ENCODE peak calls at places on chromosomes 12 and 14, in nine cellular contexts. B is neural crest cell; U is naive thymus-derived CD8-positive, alpha-beta T cell; N is H7; Z is H4; X is MCF 10A; L is iPS-NIHi11; M is GM03348; A is astrocyte of the hippocampus. W is an unnamed sample.
A peak's percentile ranks its signal among the peaks of the same experiment; 100 is the strongest.

GRCh38 chr12:51622564-51622963 is 31.5 kb downstream of the SCN8A start:
- DNase-seq in B (no peak), U (no peak), N (no peak), Z (no peak), X (peak; percentile 24), L (no peak), M (peak; percentile 57), A (peak; percentile 68), W (no peak)

GRCh38 chr12:44804068-44804467 is 72.0 kb downstream of the NELL2 start:
- DNase-seq in B (no peak), U (no peak), N (no peak), Z (no peak), X (no peak), L (no peak), M (no peak), A (no peak), W (no peak)

GRCh38 chr14:91326514-91326832 is 82.0 kb upstream of the GPR68 start:
- DNase-seq in B (no peak), U (no peak), N (no peak), Z (no peak), X (no peak), L (no peak), M (no peak), A (no peak), W (no peak)

GRCh38 chr12:120760349-120761245 is 35.0 kb downstream of the ACADS start:
- DNase-seq in B (no peak), U (no peak), N (no peak), Z (no peak), X (no peak), L (no peak), M (no peak), A (no peak), W (no peak)

GRCh38 chr12:94289551-94290312 is 141.4 kb downstream of the PLXNC1 start:
- DNase-seq in B (no peak), U (no peak), N (no peak), Z (no peak), X (peak; percentile 17), L (no peak), M (peak; percentile 75), A (peak; percentile 47), W (no peak)

GRCh38 chr14:72594099-72594901 is 299.6 kb downstream of the DPF3 start:
- DNase-seq in B (no peak), U (no peak), N (no peak), Z (no peak), X (no peak), L (no peak), M (no peak), A (no peak), W (no peak)

GRCh38 chr12:55974308-55974724 is 438 bp downstream of the RAB5B start:
- DNase-seq in B (no peak), U (no peak), N (peak; percentile 80), Z (no peak), X (peak; percentile 47), L (peak; percentile 75), M (peak; percentile 68), A (peak; percentile 75), W (no peak)

GRCh38 chr14:94388027-94388895 is at the start of gene SERPINA1:
- DNase-seq in B (no peak), U (no peak), N (peak; percentile 36), Z (peak; percentile 47), X (peak; percentile 91), L (no peak), M (no peak), A (peak; percentile 59), W (no peak)

GRCh38 chr12:95547522-95548055 is 3.7 kb downstream of the USP44 start:
- DNase-seq in B (no peak), U (no peak), N (peak; percentile 64), Z (no peak), X (no peak), L (no peak), M (peak; percentile 51), A (peak; percentile 56), W (no peak)

GRCh38 chr14:31435276-31435675 is 14.9 kb upstream of the HEATR5A start:
- DNase-seq in B (no peak), U (no peak), N (no peak), Z (no peak), X (no peak), L (no peak), M (peak; percentile 77), A (no peak), W (no peak)

GRCh38 chr14:91835920-91836843 is 31.2 kb downstream of the TC2N start:
- DNase-seq in B (peak; percentile 18), U (peak; percentile 91), N (peak; percentile 97), Z (no peak), X (peak; percentile 88), L (peak; percentile 95), M (peak; percentile 26), A (peak; percentile 75), W (no peak)

GRCh38 chr14:59013672-59014298 is 174.7 kb upstream of the DAAM1 start:
- DNase-seq in B (no peak), U (no peak), N (no peak), Z (peak; percentile 47), X (peak; percentile 80), L (no peak), M (no peak), A (no peak), W (no peak)

GRCh38 chr12:6352198-6353173 is 10.6 kb upstream of the TNFRSF1A start:
- DNase-seq in B (no peak), U (no peak), N (no peak), Z (no peak), X (no peak), L (no peak), M (no peak), A (no peak), W (no peak)

GRCh38 chr12:55996715-55997534 is at the start of gene SUOX:
- DNase-seq in B (peak; percentile 86), U (no peak), N (peak; percentile 97), Z (peak; percentile 95), X (peak; percentile 98), L (peak; percentile 99), M (peak; percentile 99), A (peak; percentile 98), W (peak; percentile 93)